ENCODE peak calls at places on chromosome 15, in four cellular contexts. One of them, this sample, is unnamed.
A peak's percentile ranks its signal among the peaks of the same experiment; 100 is the strongest.

GRCh38 chr15:68550498-68551295 is 28.1 kb upstream of the CORO2B start:
- DNase-seq in heart right ventricle: peak; percentile 72
- DNase-seq in Panc1: peak; percentile 38
- DNase-seq in stomach: peak; percentile 82
- DNase-seq in this sample: peak; percentile 16

GRCh38 chr15:58419803-58420524 is 11.8 kb upstream of the LIPC start:
- DNase-seq in heart right ventricle: no peak
- DNase-seq in Panc1: no peak
- DNase-seq in stomach: no peak
- DNase-seq in this sample: no peak

GRCh38 chr15:92643849-92644815 is 11.4 kb downstream of the FAM174B start:
- DNase-seq in heart right ventricle: no peak
- DNase-seq in Panc1: no peak
- DNase-seq in stomach: no peak
- DNase-seq in this sample: no peak

GRCh38 chr15:99426431-99427105 is 139.2 kb upstream of the MEF2A start:
- DNase-seq in heart right ventricle: no peak
- DNase-seq in Panc1: no peak
- DNase-seq in stomach: no peak
- DNase-seq in this sample: no peak

GRCh38 chr15:98889930-98890695 is 117.5 kb downstream of the PGPEP1L start:
- DNase-seq in heart right ventricle: no peak
- DNase-seq in Panc1: no peak
- DNase-seq in stomach: no peak
- DNase-seq in this sample: no peak

GRCh38 chr15:45146405-45146804 is 16.6 kb downstream of the DUOX1 start:
- DNase-seq in heart right ventricle: no peak
- DNase-seq in Panc1: no peak
- DNase-seq in stomach: no peak
- DNase-seq in this sample: no peak

GRCh38 chr15:92882697-92883642 is 17.2 kb upstream of the CHD2 start:
- DNase-seq in heart right ventricle: peak; percentile 41
- DNase-seq in Panc1: no peak
- DNase-seq in stomach: no peak
- DNase-seq in this sample: no peak

GRCh38 chr15:58307313-58307961 is 124.4 kb upstream of the LIPC start:
- DNase-seq in heart right ventricle: no peak
- DNase-seq in Panc1: no peak
- DNase-seq in stomach: no peak
- DNase-seq in this sample: no peak

GRCh38 chr15:60574801-60575631 is 96.1 kb upstream of the ICE2 start:
- DNase-seq in heart right ventricle: no peak
- DNase-seq in Panc1: no peak
- DNase-seq in stomach: no peak
- DNase-seq in this sample: no peak

GRCh38 chr15:59138243-59138642 is 33.3 kb downstream of the CCNB2 start:
- DNase-seq in heart right ventricle: peak; percentile 40
- DNase-seq in Panc1: peak; percentile 15
- DNase-seq in stomach: peak; percentile 50
- DNase-seq in this sample: peak; percentile 35

GRCh38 chr15:57462391-57462790 is 86.1 kb downstream of the CGNL1 start:
- DNase-seq in heart right ventricle: no peak
- DNase-seq in Panc1: no peak
- DNase-seq in stomach: no peak
- DNase-seq in this sample: no peak

GRCh38 chr15:53746101-53746500 is 13.4 kb downstream of the WDR72 start:
- DNase-seq in heart right ventricle: no peak
- DNase-seq in Panc1: no peak
- DNase-seq in stomach: no peak
- DNase-seq in this sample: no peak

GRCh38 chr15:94555842-94556516 is 324.6 kb downstream of the MCTP2 start:
- DNase-seq in heart right ventricle: no peak
- DNase-seq in Panc1: no peak
- DNase-seq in stomach: no peak
- DNase-seq in this sample: no peak

GRCh38 chr15:29522373-29523276 is 253.0 kb upstream of the NSMCE3 start:
- DNase-seq in heart right ventricle: no peak
- DNase-seq in Panc1: no peak
- DNase-seq in stomach: no peak
- DNase-seq in this sample: no peak

GRCh38 chr15:25732191-25732590 is 130.9 kb downstream of the ATP10A start:
- DNase-seq in heart right ventricle: no peak
- DNase-seq in Panc1: no peak
- DNase-seq in stomach: no peak
- DNase-seq in this sample: no peak

GRCh38 chr15:90876046-90876445 is 7.7 kb downstream of the FURIN start:
- DNase-seq in heart right ventricle: no peak
- DNase-seq in Panc1: no peak
- DNase-seq in stomach: no peak
- DNase-seq in this sample: no peak

GRCh38 chr15:63348392-63348791 is 33.3 kb downstream of the CA12 start:
- DNase-seq in heart right ventricle: peak; percentile 52
- DNase-seq in Panc1: no peak
- DNase-seq in stomach: peak; percentile 84
- DNase-seq in this sample: no peak

GRCh38 chr15:30904812-30905211 is 1.1 kb downstream of the FAN1 start:
- DNase-seq in heart right ventricle: no peak
- DNase-seq in Panc1: no peak
- DNase-seq in stomach: no peak
- DNase-seq in this sample: no peak

GRCh38 chr15:30901889-30902288 is 1.8 kb upstream of the FAN1 start:
- DNase-seq in heart right ventricle: no peak
- DNase-seq in Panc1: no peak
- DNase-seq in stomach: no peak
- DNase-seq in this sample: no peak

GRCh38 chr15:30903497-30904187 is at the start of gene FAN1:
- DNase-seq in heart right ventricle: peak; percentile 88
- DNase-seq in Panc1: peak; percentile 61
- DNase-seq in stomach: peak; percentile 92
- DNase-seq in this sample: peak; percentile 57

GRCh38 chr15:30906366-30906765 is 2.7 kb downstream of the FAN1 start:
- DNase-seq in heart right ventricle: no peak
- DNase-seq in Panc1: no peak
- DNase-seq in stomach: no peak
- DNase-seq in this sample: no peak

DNA sequence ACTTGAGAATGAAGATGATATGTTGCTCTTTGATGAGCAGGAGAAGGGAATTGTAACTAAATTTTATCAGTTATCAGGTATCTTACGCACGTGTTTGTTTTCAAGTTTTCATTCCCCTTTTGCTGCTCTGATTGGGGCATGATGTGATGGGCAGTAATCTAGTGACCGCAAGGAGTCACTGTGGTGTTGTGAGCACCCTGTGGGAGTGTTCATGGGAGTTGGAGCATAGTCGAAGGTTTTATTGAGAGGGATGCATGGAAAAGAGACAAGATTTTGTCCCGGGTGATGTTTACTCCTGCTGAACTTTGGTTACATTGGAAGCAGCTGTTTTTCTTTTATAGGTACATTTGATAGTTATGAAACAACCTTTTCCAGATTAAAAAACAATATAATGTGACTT is 2.1 kb downstream of the FAN1 start:
- DNase-seq in heart right ventricle: no peak
- DNase-seq in Panc1: no peak
- DNase-seq in stomach: no peak
- DNase-seq in this sample: no peak
- TF ChIP-seq CTCF in heart right ventricle: peak; percentile 30
- TF ChIP-seq CTCF in Panc1: no peak
- TF ChIP-seq CTCF in stomach: no peak
- TF ChIP-seq CTCF in this sample: no peak

GRCh38 chr15:38129531-38130199 is 123.0 kb upstream of the SPRED1 start:
- DNase-seq in heart right ventricle: peak; percentile 31
- DNase-seq in Panc1: no peak
- DNase-seq in stomach: peak; percentile 43
- DNase-seq in this sample: no peak

GRCh38 chr15:38134252-38134651 is 118.4 kb upstream of the SPRED1 start:
- DNase-seq in heart right ventricle: no peak
- DNase-seq in Panc1: no peak
- DNase-seq in stomach: no peak
- DNase-seq in this sample: no peak

GRCh38 chr15:38130200-38130567 is 122.5 kb upstream of the SPRED1 start:
- DNase-seq in heart right ventricle: no peak
- DNase-seq in Panc1: no peak
- DNase-seq in stomach: no peak
- DNase-seq in this sample: no peak

GRCh38 chr15:38128389-38128788 is 124.2 kb upstream of the SPRED1 start:
- DNase-seq in heart right ventricle: no peak
- DNase-seq in Panc1: no peak
- DNase-seq in stomach: no peak
- DNase-seq in this sample: no peak

GRCh38 chr15:38130739-38131498 is 121.7 kb upstream of the SPRED1 start:
- DNase-seq in heart right ventricle: peak; percentile 75
- DNase-seq in Panc1: no peak
- DNase-seq in stomach: peak; percentile 49
- DNase-seq in this sample: peak; percentile 24
- H3K4me3 ChIP-seq in heart right ventricle: peak overlapping the region; percentile 36
- H3K4me3 ChIP-seq in Panc1: no peak overlapping the region
- H3K4me3 ChIP-seq in stomach: no peak overlapping the region
- H3K4me3 ChIP-seq in this sample: no peak overlapping the region

DNA sequence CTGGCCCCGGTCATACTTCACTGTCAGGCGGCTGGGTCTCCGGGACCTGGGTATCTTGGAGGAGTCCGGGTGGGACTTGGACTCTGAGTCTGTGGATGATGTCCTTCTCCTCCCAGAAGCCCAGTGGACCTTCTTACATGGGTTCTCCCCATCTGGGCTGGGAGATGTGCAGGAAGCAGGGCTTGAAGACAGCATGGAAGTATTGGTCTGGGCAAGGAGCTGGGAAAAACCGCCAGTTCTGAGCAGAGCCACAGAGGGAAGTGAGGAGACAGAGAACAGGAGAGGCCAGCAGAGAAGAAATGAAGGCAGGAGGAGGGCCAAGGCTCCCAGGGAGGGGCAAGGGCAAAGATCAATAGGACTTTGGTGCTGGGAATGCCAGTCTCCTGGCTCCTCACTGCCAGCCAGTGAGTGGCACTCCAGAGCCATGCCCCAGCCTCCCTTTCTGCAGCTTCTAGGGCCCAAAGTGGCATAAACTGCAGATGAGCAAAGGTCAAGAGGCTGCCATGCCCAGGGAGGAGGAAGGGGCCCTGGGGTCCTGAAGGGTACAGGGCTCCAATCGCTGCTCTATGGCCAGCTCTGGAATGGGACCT is at the start of gene PPP1R14D:
- DNase-seq in heart right ventricle: no peak
- DNase-seq in Panc1: no peak
- DNase-seq in stomach: no peak
- DNase-seq in this sample: no peak
- TF ChIP-seq CTCF in heart right ventricle: no peak
- TF ChIP-seq CTCF in Panc1: no peak
- TF ChIP-seq CTCF in stomach: no peak
- TF ChIP-seq CTCF in this sample: no peak

GRCh38 chr15:74775132-74775562 is 6.7 kb upstream of the CSK start:
- DNase-seq in heart right ventricle: no peak
- DNase-seq in Panc1: no peak
- DNase-seq in stomach: no peak
- DNase-seq in this sample: no peak

GRCh38 chr15:74778599-74778970 is 3.3 kb upstream of the CSK start:
- DNase-seq in heart right ventricle: no peak
- DNase-seq in Panc1: no peak
- DNase-seq in stomach: no peak
- DNase-seq in this sample: no peak

GRCh38 chr15:74777769-74778598 is 3.9 kb upstream of the CSK start:
- DNase-seq in heart right ventricle: no peak
- DNase-seq in Panc1: no peak
- DNase-seq in stomach: no peak
- DNase-seq in this sample: no peak

GRCh38 chr15:74775894-74776293 is 6.0 kb upstream of the CSK start:
- DNase-seq in heart right ventricle: no peak
- DNase-seq in Panc1: no peak
- DNase-seq in stomach: no peak
- DNase-seq in this sample: no peak

GRCh38 chr15:74776851-74777768 is 4.8 kb upstream of the CSK start:
- DNase-seq in heart right ventricle: no peak
- DNase-seq in Panc1: no peak
- DNase-seq in stomach: no peak
- DNase-seq in this sample: no peak
- H3K4me3 ChIP-seq in heart right ventricle: no peak overlapping the region
- H3K4me3 ChIP-seq in Panc1: no peak overlapping the region
- H3K4me3 ChIP-seq in stomach: no peak overlapping the region
- H3K4me3 ChIP-seq in this sample: peak overlapping the region; percentile 1

This sample was measured in GM12864.